ENCODE peak calls at places on chromosomes 2 and 18, in four cellular contexts. B is psoas muscle, R is skeletal muscle cell, E is cardiac muscle cell. O is an unnamed sample.

GRCh38 chr2:23183733-23184132 is 201.2 kb upstream of the KLHL29 start:
- DNase-seq in B (no peak), R (no peak), E (no peak), O (no peak)

GRCh38 chr2:63665091-63665490 is 76.3 kb downstream of the MDH1 start:
- DNase-seq in B (no peak), R (no peak), E (no peak), O (no peak)

GRCh38 chr2:68292108-68292710 is 27.5 kb downstream of the CNRIP1 start:
- DNase-seq in B (no peak), R (no peak), E (peak), O (no peak)

GRCh38 chr2:120375251-120376020 is 29.5 kb downstream of the INHBB start:
- DNase-seq in B (peak), R (no peak), E (no peak), O (no peak)

GRCh38 chr2:227973241-227973640 is 101.8 kb downstream of the DAW1 start:
- DNase-seq in B (no peak), R (no peak), E (no peak), O (no peak)

GRCh38 chr2:9660154-9660553 is 29.4 kb upstream of the YWHAQ start:
- DNase-seq in B (no peak), R (no peak), E (no peak), O (no peak)

GRCh38 chr18:34802938-34803337 is 92.8 kb downstream of the DTNA start:
- DNase-seq in B (no peak), R (no peak), E (no peak), O (no peak)

GRCh38 chr2:163039266-163039665 is 200.7 kb upstream of the KCNH7 start:
- DNase-seq in B (no peak), R (no peak), E (no peak), O (no peak)

GRCh38 chr2:200703132-200703925 is 108.4 kb upstream of the BZW1 start:
- DNase-seq in B (no peak), R (peak), E (peak), O (peak)

GRCh38 chr2:172090044-172090946 is 5.0 kb downstream of the DLX1 start:
- DNase-seq in B (no peak), R (no peak), E (no peak), O (no peak)

GRCh38 chr18:26655614-26656400 is 107.5 kb upstream of the KCTD1 start:
- DNase-seq in B (peak), R (no peak), E (peak), O (no peak)

GRCh38 chr2:173021939-173022371 is 53.7 kb upstream of the MAP3K20 start:
- DNase-seq in B (no peak), R (no peak), E (peak), O (no peak)

GRCh38 chr2:171132086-171132485 is 28.6 kb downstream of the TLK1 start:
- DNase-seq in B (no peak), R (no peak), E (no peak), O (no peak)

GRCh38 chr2:60759654-60760053 is 3.6 kb downstream of the PAPOLG start:
- DNase-seq in B (no peak), R (no peak), E (no peak), O (no peak)

GRCh38 chr2:190718652-190719526 is 70.0 kb downstream of the NAB1 start:
- DNase-seq in B (peak), R (peak), E (peak), O (peak)

GRCh38 chr2:131552886-131553285 is 25.2 kb downstream of the CCDC74A start:
- DNase-seq in B (no peak), R (no peak), E (no peak), O (no peak)

GRCh38 chr2:109306190-109306589 is 177.2 kb downstream of the SH3RF3 start:
- DNase-seq in B (no peak), R (no peak), E (no peak), O (no peak)

GRCh38 chr2:235467586-235467985 is 26.3 kb upstream of the AGAP1 start:
- DNase-seq in B (no peak), R (peak), E (peak), O (no peak)

GRCh38 chr2:120864981-120865380 is 129.3 kb downstream of the GLI2 start:
- DNase-seq in B (peak), R (no peak), E (no peak), O (no peak)

GRCh38 chr2:170973225-170973491 is 44.1 kb downstream of the GORASP2 start:
- DNase-seq in B (no peak), R (no peak), E (no peak), O (no peak)

GRCh38 chr2:12721571-12722444 is 5.1 kb downstream of the TRIB2 start:
- DNase-seq in B (no peak), R (no peak), E (peak), O (peak)

GRCh38 chr2:18741888-18742287 is 152.5 kb upstream of the NT5C1B start:
- DNase-seq in B (no peak), R (no peak), E (peak), O (no peak)

GRCh38 chr2:55555977-55556376 is 36.5 kb downstream of the CFAP36 start:
- DNase-seq in B (no peak), R (no peak), E (peak), O (no peak)

GRCh38 chr18:50373531-50373930 is 1.3 kb upstream of the SKA1 start:
- DNase-seq in B (no peak), R (no peak), E (no peak), O (no peak)

GRCh38 chr2:45889053-45889452 is 237.6 kb downstream of the PRKCE start:
- DNase-seq in B (no peak), R (peak), E (peak), O (no peak)

GRCh38 chr2:160111951-160112798 is 49.8 kb upstream of the PLA2R1 start:
- DNase-seq in B (no peak), R (no peak), E (no peak), O (no peak)

DNA sequence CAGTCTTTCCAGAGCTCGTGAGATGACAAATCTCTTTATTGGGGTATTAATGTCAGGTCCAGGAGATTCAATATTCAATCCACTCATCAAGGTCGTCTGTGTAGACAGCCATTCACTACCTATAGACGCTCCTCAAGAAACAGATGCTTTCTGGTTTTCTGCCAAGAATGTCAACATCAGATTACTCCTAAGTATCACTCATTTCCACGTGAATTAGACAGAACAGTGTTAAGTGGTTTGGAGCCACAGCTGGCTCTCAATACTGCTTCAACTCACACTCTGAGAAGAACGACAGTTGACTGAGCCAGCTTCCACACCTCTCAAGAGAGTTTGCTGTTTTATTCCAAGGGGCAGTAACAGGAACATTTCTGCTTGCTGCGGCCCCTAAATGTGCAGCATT is 113.5 kb upstream of the NEDD4L start:
- DNase-seq in B (no peak), R (no peak), E (no peak), O (no peak)
- H3K4me3 ChIP-seq in B (no peak), R (no peak), E (no peak), O (no peak)

DNA sequence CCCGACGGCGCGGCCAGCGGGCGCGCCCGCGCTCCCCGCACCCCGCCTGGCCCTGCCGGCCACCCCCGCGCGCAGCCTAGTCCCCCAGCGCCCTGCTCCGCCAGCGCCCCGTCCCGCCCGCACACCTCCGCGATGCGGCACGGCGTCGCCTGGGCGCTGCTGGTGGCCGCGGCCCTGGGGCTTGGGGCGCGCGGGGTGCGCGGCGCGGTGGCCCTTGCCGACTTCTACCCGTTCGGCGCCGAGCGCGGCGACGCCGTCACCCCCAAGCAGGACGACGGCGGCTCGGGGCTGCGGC is 235 bp downstream of the SNED1 start:
- DNase-seq in B (no peak), R (no peak), E (no peak), O (no peak)
- H3K4me3 ChIP-seq in B (peak), R (peak), E (peak), O (peak)

GRCh38 chr2:37378411-37378810 is 34.0 kb downstream of the QPCT start:
- DNase-seq in B (no peak), R (no peak), E (peak), O (no peak)

GRCh38 chr2:37371979-37372378 is 27.5 kb downstream of the QPCT start:
- DNase-seq in B (no peak), R (no peak), E (no peak), O (no peak)

GRCh38 chr2:37376421-37377186 is 32.2 kb downstream of the QPCT start:
- DNase-seq in B (peak), R (peak), E (peak), O (no peak)

GRCh38 chr2:37377187-37377532 is 32.7 kb downstream of the QPCT start:
- DNase-seq in B (no peak), R (peak), E (peak), O (no peak)

DNA sequence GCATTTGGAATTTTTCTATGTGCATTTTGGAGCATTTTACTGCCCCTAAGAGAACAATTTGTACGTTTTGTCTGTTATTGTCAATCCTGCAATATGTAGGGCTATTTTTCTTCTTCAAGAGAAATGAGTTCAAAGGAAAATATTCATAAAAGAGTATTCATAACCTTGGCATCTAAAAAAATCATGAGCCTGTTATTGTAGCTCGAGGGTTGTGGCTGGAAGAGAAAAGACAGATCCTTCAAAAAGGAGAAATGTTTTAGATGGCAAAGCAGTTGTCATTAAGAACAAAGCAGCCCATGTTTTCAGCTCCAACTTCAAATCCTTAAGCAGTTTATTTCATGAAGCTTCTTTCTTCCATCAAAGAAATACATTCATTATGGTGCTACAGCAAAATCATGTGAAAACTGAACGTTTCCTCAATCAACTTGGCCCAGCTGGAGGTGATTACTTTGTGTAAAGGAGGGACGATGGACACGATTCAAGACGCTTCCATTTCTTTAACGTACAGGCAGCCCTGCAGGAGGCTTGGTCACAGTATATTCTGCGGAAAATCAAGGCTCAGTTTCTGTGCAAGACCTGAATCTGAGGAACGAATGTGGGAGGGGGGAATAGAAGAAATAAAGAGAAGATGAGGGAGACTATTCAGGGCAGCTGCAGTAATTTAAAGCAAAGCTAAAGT is 31.4 kb downstream of the QPCT start:
- DNase-seq in B (no peak), R (no peak), E (no peak), O (no peak)
- H3K4me3 ChIP-seq in B (peak), R (no peak), E (no peak), O (no peak)

GRCh38 chr2:238059505-238059904 is 1.3 kb upstream of the SCLY start:
- DNase-seq in B (no peak), R (no peak), E (no peak), O (no peak)
- H3K4me3 ChIP-seq in B (peak), R (no peak), E (peak), O (peak)

O was measured in BJ.